ENCODE peak calls at places on chromosome 4, in eight cellular contexts. W, V, F, C, T, G, X and D are unnamed samples.

GRCh38 chr4:80192937-80193336 is 4.4 kb upstream of the PRDM8 start:
- DNase-seq in W (no peak), V (no peak), F (no peak), C (no peak), T (no peak), G (peak), X (peak), D (no peak)

GRCh38 chr4:87359258-87359657 is 31.7 kb downstream of the HSD17B11 start:
- DNase-seq in W (no peak), V (no peak), F (no peak), C (no peak), T (no peak), G (no peak), X (no peak), D (no peak)

GRCh38 chr4:141962486-141962885 is 326.1 kb downstream of the IL15 start:
- DNase-seq in W (no peak), V (no peak), F (no peak), C (no peak), T (no peak), G (no peak), X (no peak), D (no peak)

GRCh38 chr4:8010618-8011017 is 71.0 kb upstream of the AFAP1 start:
- DNase-seq in W (no peak), V (peak), F (no peak), C (no peak), T (peak), G (no peak), X (peak), D (no peak)

GRCh38 chr4:134337584-134337983 is 136.0 kb upstream of the PABPC4L start:
- DNase-seq in W (no peak), V (no peak), F (no peak), C (no peak), T (no peak), G (no peak), X (no peak), D (no peak)

GRCh38 chr4:113394730-113395530 is 345.5 kb downstream of the ANK2 start:
- DNase-seq in W (peak), V (no peak), F (no peak), C (no peak), T (peak), G (peak), X (peak), D (peak)

GRCh38 chr4:40283968-40284367 is 51.2 kb upstream of the CHRNA9 start:
- DNase-seq in W (no peak), V (peak), F (no peak), C (no peak), T (no peak), G (no peak), X (no peak), D (peak)

GRCh38 chr4:128793859-128794667 is 15.4 kb upstream of the JADE1 start:
- DNase-seq in W (no peak), V (no peak), F (no peak), C (no peak), T (no peak), G (no peak), X (peak), D (no peak)

GRCh38 chr4:76305033-76305687 is 1.4 kb upstream of the STBD1 start:
- DNase-seq in W (no peak), V (no peak), F (no peak), C (no peak), T (no peak), G (no peak), X (no peak), D (no peak)

DNA sequence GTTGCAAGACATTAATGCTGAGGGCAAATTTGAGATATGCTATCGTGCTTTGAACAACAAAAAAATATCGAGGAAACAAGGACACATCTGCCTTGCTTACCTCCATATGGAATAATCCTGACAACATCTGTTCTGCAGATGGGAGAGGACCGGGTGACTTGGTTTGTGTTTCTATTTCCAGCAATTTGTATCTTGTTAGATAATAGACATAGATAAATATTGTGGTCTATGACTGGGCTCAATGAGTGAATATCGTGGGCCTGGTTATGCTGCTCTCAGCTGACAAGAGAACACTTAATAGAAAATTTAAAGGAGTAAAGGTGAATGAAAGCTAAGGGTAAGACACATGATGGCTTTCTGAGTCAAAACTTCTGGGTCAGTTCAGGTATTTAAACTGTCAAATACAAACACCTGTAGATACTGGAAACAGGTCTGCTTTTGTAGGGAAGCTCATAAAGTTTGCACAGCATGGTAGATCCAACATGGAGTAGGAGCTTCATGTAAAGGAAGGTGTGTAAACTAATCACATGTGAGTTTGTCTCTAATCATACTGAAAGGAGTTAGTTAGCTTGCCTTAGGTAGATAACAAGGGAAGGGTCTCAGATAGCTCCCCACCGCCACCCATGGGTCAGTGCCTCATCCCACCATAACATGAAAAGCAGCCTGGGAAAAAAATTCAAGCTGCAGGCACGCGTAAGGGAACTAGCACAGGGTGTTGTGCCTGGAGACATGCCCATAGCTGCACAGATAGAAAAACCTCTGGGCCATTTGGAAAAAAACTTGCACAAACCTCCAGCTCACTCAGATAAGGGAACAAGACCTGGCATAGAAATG is 904.1 kb upstream of the EPHA5 start:
- DNase-seq in W (no peak), V (no peak), F (no peak), C (no peak), T (no peak), G (peak), X (peak), D (no peak)
- TF ChIP-seq CTCF in W (no peak), V (no peak), F (no peak), C (no peak), T (no peak), G (no peak), X (no peak), D (no peak)

GRCh38 chr4:12041828-12042227 is 613.1 kb upstream of the HS3ST1 start:
- DNase-seq in W (no peak), V (no peak), F (no peak), C (no peak), T (no peak), G (no peak), X (peak), D (no peak)
- TF ChIP-seq CTCF in W (peak), V (no peak), F (no peak), C (peak), T (peak), G (no peak), X (peak), D (peak)

GRCh38 chr4:69060651-69061308 is 35.5 kb upstream of the UGT2B7 start:
- DNase-seq in W (no peak), V (no peak), F (no peak), C (no peak), T (no peak), G (no peak), X (no peak), D (no peak)
- TF ChIP-seq CTCF in W (no peak), V (no peak), F (no peak), C (no peak), T (no peak), G (no peak), X (no peak), D (no peak)

GRCh38 chr4:2842667-2843022 is 999 bp upstream of the ADD1 start:
- DNase-seq in W (no peak), V (no peak), F (no peak), C (no peak), T (no peak), G (no peak), X (no peak), D (no peak)

GRCh38 chr4:2847297-2847871 is 3.7 kb downstream of the ADD1 start:
- DNase-seq in W (no peak), V (no peak), F (no peak), C (no peak), T (no peak), G (no peak), X (no peak), D (no peak)

GRCh38 chr4:2843909-2844584 is 403 bp downstream of the ADD1 start:
- DNase-seq in W (no peak), V (peak), F (peak), C (peak), T (peak), G (no peak), X (peak), D (peak)

GRCh38 chr4:2846172-2846571 is 2.5 kb downstream of the ADD1 start:
- DNase-seq in W (no peak), V (no peak), F (no peak), C (no peak), T (no peak), G (no peak), X (no peak), D (no peak)

DNA sequence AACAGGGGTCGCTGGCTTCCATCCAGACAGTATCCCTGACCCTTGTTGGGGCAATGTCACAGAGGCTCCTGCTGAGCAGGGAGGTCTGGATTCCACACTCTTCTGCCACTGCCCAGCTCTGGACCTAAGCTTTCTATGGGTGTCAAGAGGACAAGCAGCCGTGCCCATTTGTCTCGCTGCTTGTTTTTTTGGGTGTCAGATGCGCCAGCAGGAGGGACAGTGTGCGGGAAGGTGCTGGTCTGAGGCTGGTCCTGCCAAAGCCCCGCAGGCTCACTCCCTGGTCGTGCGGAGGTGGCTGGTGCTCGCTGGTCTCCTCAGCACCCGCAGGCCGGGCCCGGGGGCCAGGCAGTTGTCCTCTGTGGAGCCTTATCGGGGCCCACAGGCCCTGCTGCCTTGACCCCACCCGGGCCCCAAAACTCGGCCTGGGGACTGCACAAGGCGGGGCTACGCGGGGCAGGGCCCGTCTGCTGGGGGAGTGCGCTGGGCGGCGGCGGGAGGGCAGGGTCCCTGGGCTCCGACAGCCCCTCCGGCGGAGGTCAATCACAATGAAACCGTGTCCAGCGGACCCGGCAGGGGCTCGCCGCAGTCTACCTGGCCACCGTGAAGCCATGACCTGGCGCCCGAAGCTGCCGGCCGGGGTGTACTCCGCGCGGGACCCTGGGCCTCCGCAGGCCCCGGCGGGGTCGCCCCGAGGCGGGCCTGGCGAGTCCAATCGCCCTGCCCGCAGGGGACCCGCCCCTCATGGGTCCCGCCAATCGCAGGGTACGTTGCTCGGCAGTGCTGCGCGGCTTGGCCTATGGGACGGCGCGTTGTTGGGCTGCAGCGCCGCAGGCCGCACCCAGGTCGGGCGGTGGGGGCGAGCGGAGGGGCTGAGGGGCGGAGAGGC is at the start of gene ADD1:
- DNase-seq in W (peak), V (peak), F (peak), C (peak), T (peak), G (peak), X (peak), D (peak)
- TF ChIP-seq CTCF in W (no peak), V (no peak), F (no peak), C (no peak), T (no peak), G (no peak), X (no peak), D (no peak)

GRCh38 chr4:1285790-1286553 is 3.7 kb upstream of the MAEA start:
- DNase-seq in W (no peak), V (no peak), F (no peak), C (no peak), T (no peak), G (no peak), X (no peak), D (no peak)
- TF ChIP-seq CTCF in W (peak), V (no peak), F (peak), C (no peak), T (no peak), G (peak), X (no peak), D (no peak)